ENCODE peak calls at places on chromosomes 4 and X, in six cellular contexts. W is GM12891, X is HepG2, I is GM12878, J is K562, A is H1. D is an unnamed sample.

GRCh38 chr4:79074040-79074439 is 134.8 kb upstream of the PAQR3 start:
- DNase-seq in W (no peak), X (no peak), I (no peak), J (no peak), A (no peak), D (no peak)

GRCh38 chr4:876780-877179 is 50.9 kb upstream of the CPLX1 start:
- DNase-seq in W (no peak), X (no peak), I (no peak), J (peak; percentile 14), A (no peak), D (no peak)

GRCh38 chrX:357693-358471 is 28.8 kb downstream of the PPP2R3B start:
- DNase-seq in W (no peak), X (no peak), I (no peak), J (no peak), A (no peak), D (no peak)

GRCh38 chrX:132482632-132483031 is 6.2 kb downstream of the MBNL3 start:
- DNase-seq in W (no peak), X (peak; percentile 83), I (no peak), J (no peak), A (no peak), D (no peak)

GRCh38 chrX:133888941-133889340 is 96.5 kb downstream of the GPC3 start:
- DNase-seq in W (no peak), X (no peak), I (no peak), J (no peak), A (no peak), D (no peak)

GRCh38 chr4:7906171-7906581 is 33.5 kb downstream of the AFAP1 start:
- DNase-seq in W (no peak), X (no peak), I (no peak), J (no peak), A (no peak), D (no peak)

GRCh38 chr4:110902500-110902899 is 279.6 kb upstream of the PITX2 start:
- DNase-seq in W (no peak), X (no peak), I (no peak), J (no peak), A (no peak), D (no peak)

GRCh38 chrX:71214604-71215334 is 8.3 kb upstream of the GJB1 start:
- DNase-seq in W (no peak), X (peak; percentile 90), I (no peak), J (no peak), A (no peak), D (no peak)

GRCh38 chrX:136168929-136169735 is 21.8 kb downstream of the FHL1 start:
- DNase-seq in W (no peak), X (no peak), I (no peak), J (peak; percentile 28), A (peak; percentile 19), D (no peak)

GRCh38 chr4:752196-752861 is 46.7 kb downstream of the PCGF3 start:
- DNase-seq in W (no peak), X (no peak), I (no peak), J (no peak), A (no peak), D (no peak)

GRCh38 chr4:75561789-75562188 is 5.9 kb downstream of the ODAPH start:
- DNase-seq in W (no peak), X (no peak), I (no peak), J (peak; percentile 27), A (peak; percentile 33), D (no peak)

GRCh38 chrX:52353838-52354237 is 15.0 kb upstream of the XAGE2 start:
- DNase-seq in W (no peak), X (no peak), I (no peak), J (no peak), A (no peak), D (no peak)

GRCh38 chrX:154458116-154458953 is at the start of gene PLXNA3:
- DNase-seq in W (peak; percentile 71), X (no peak), I (no peak), J (peak; percentile 70), A (no peak), D (peak; percentile 68)

GRCh38 chr4:83125738-83126141 is 11.2 kb upstream of the PLAC8 start:
- DNase-seq in W (no peak), X (no peak), I (no peak), J (no peak), A (no peak), D (no peak)

DNA sequence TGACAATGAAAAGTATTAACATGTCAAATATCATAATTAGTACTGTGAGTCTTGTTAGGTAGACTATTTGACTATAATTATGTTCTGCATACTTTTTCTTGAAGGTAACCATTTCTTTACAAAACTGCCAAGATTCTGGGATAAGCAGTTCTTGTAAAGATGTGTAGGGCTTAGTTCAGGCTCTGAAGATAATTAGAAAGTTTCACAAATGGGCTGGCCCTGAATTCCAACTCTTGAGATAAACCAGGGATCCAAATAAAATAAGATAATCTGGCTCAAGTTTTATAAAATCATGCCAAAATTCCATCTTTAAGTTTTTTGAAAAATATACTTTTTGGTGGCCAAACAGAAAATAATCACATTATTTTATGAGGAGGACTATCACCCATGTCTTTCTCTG is 35.6 kb upstream of the GLRB start:
- DNase-seq in W (no peak), X (no peak), I (no peak), J (no peak), A (no peak), D (no peak)
- TF ChIP-seq TAF1 in W (no peak), X (no peak), I (no peak), J (no peak), A (no peak), D (no peak)

GRCh38 chr4:3460926-3461325 is 2.2 kb upstream of the DOK7 start:
- DNase-seq in W (no peak), X (no peak), I (no peak), J (no peak), A (no peak), D (no peak)

GRCh38 chr4:3462790-3463415 is at the start of gene DOK7:
- DNase-seq in W (no peak), X (no peak), I (no peak), J (peak; percentile 29), A (no peak), D (no peak)

GRCh38 chr4:3462321-3462789 is 751 bp upstream of the DOK7 start:
- DNase-seq in W (no peak), X (peak; percentile 40), I (no peak), J (no peak), A (no peak), D (no peak)

GRCh38 chr4:3463556-3464348 is 646 bp downstream of the DOK7 start:
- DNase-seq in W (no peak), X (no peak), I (no peak), J (no peak), A (no peak), D (no peak)

GRCh38 chr4:3461515-3462291 is 1.4 kb upstream of the DOK7 start:
- DNase-seq in W (no peak), X (no peak), I (no peak), J (no peak), A (no peak), D (no peak)
- TF ChIP-seq POLR2A in W (no peak), X (no peak), I (no peak), J (no peak), A (no peak), D (no peak)

GRCh38 chr4:25551608-25552007 is 104.0 kb upstream of the SLC34A2 start:
- DNase-seq in W (no peak), X (no peak), I (no peak), J (no peak), A (no peak), D (no peak)
- TF ChIP-seq POLR2AphosphoS5 in W (no peak), X (no peak), I (no peak), J (no peak), A (no peak), D (no peak)

DNA sequence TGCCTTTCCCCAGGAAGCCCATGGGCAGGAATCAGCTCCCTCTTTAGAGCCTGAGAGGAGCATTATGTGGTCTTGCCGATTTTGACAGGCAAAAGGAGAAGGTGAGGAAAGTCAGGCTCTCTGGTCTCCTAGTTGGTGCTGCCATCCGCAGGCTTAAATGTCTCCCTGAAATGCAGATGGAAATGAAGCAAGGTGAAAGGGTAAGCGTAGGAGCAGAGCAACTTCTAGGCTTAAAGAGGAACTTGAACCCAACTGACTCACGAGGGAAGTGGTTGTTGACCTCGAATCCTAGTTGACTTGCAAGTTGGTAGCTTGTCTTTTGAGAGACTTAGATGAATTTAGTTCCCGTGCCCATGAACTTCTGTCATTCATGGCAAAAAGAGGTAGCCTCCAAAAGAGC is 205.9 kb downstream of the PTTG2 start:
- DNase-seq in W (no peak), X (no peak), I (no peak), J (no peak), A (no peak), D (no peak)
- TF ChIP-seq TAF1 in W (no peak), X (no peak), I (no peak), J (no peak), A (no peak), D (no peak)

GRCh38 chr4:56979674-56980073 is 978 bp downstream of the POLR2B start:
- DNase-seq in W (no peak), X (peak; percentile 31), I (no peak), J (peak; percentile 72), A (no peak), D (no peak)

GRCh38 chr4:56976878-56977320 is 507 bp downstream of the NOA1 start:
- DNase-seq in W (peak; percentile 44), X (peak; percentile 26), I (no peak), J (peak; percentile 46), A (no peak), D (peak; percentile 38)

GRCh38 chr4:56976283-56976877 is 1.0 kb downstream of the NOA1 start:
- DNase-seq in W (no peak), X (peak; percentile 12), I (no peak), J (peak; percentile 38), A (no peak), D (no peak)

GRCh38 chr4:56978750-56979303 is at the start of gene POLR2B:
- DNase-seq in W (peak; percentile 58), X (peak; percentile 96), I (peak; percentile 86), J (peak; percentile 99), A (peak; percentile 89), D (peak; percentile 57)

GRCh38 chr4:56977321-56978012 is at the start of gene NOA1:
- DNase-seq in W (peak; percentile 87), X (peak; percentile 98), I (peak; percentile 99), J (peak; percentile 99), A (peak; percentile 96), D (peak; percentile 85)
- TF ChIP-seq POLR2A in W (peak; percentile 94), X (peak; percentile 90), I (peak; percentile 88), J (peak; percentile 97), A (peak; percentile 87), D (peak; percentile 88)

DNA sequence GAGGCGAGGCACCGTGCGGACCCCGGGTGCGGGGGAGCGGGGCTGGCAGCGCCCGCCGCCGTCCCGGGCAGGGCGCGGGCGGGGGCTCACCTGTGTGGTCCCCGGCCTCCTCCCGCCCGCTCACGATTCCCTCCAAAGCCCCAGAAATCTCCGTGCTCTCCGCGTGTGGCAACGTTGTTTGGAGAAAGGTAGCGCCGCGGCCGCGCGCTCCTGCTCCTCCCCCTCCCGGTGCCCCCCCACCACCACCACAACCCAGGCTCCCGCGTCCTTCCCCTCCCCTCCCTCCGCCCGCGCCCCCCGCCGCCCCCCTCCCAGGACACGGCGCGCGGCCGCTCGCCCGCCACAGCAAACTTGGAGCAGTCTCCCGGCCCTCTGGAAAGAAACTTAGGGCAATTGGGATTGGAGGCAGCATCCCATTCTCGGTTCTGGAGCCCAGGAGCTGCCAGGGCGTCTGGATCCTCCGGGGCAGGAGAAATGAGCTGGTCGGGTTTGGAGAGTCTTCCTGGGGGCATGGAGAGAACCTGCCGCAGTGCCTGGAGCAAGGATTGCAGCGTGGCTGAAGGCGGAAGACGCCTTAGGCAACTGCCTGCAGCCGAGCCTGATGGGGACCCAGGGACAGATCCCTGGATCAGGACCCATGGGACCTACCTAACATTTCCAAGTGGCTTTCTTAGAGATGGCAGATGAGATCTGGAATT is 854 bp downstream of the KLF3 start:
- DNase-seq in W (no peak), X (peak; percentile 52), I (no peak), J (peak; percentile 84), A (no peak), D (no peak)
- TF ChIP-seq POLR2AphosphoS5 in W (no peak), X (no peak), I (no peak), J (peak; percentile 58), A (peak; percentile 48), D (no peak)